ENCODE peak calls at places on chromosomes 1 and 21, in six cellular contexts. H, W, D, R, O and J are unnamed samples.

GRCh38 chr21:45228171-45228641 is 59.5 kb downstream of the POFUT2 start:
- DNase-seq in R (peak; percentile 75), O (no peak), W (peak; percentile 98), H (no peak), D (peak; percentile 99), J (no peak)

GRCh38 chr1:165938844-165939243 is 111.4 kb downstream of the UCK2 start:
- DNase-seq in W (no peak), O (no peak), R (no peak), D (no peak), H (no peak), J (no peak)

GRCh38 chr1:220528049-220528678 is at the start of gene MARK1:
- DNase-seq in W (peak; percentile 11), R (peak; percentile 73), D (peak; percentile 1), O (peak; percentile 84), H (peak; percentile 84), J (peak; percentile 80)

GRCh38 chr21:34793471-34793870 is 124.7 kb downstream of the CLIC6 start:
- DNase-seq in O (no peak), R (no peak), D (no peak), W (no peak), H (no peak), J (no peak)

GRCh38 chr1:172903581-172904220 is 147.0 kb downstream of the TNFSF18 start:
- DNase-seq in D (peak; percentile 55), R (no peak), W (peak; percentile 89), O (no peak), H (no peak), J (no peak)

GRCh38 chr1:220699044-220699443 is 8.9 kb downstream of the C1orf115 start:
- DNase-seq in R (no peak), W (no peak), O (no peak), H (no peak), D (no peak), J (no peak)

GRCh38 chr1:17665950-17666720 is 89.0 kb upstream of the ACTL8 start:
- DNase-seq in D (no peak), H (no peak), R (no peak), O (no peak), W (no peak), J (no peak)

GRCh38 chr1:29394521-29394921 is 158.2 kb downstream of the PTPRU start:
- DNase-seq in W (no peak), R (peak; percentile 46), D (no peak), O (peak; percentile 10), H (no peak), J (peak; percentile 65)

GRCh38 chr1:23664837-23665795 is 26.5 kb upstream of the RPL11 start:
- DNase-seq in R (no peak), O (peak; percentile 31), D (peak; percentile 56), H (no peak), W (peak; percentile 32), J (no peak)

GRCh38 chr1:7576946-7577657 is 194.0 kb upstream of the VAMP3 start:
- DNase-seq in O (peak; percentile 63), R (no peak), D (no peak), W (peak; percentile 6), H (no peak), J (no peak)

GRCh38 chr1:212074856-212075255 is 39.3 kb downstream of the DTL start:
- DNase-seq in W (no peak), D (no peak), R (no peak), O (no peak), H (no peak), J (no peak)

GRCh38 chr1:212072047-212072446 is 36.5 kb downstream of the DTL start:
- DNase-seq in D (no peak), W (no peak), R (no peak), O (no peak), H (no peak), J (no peak)

GRCh38 chr1:212074313-212074712 is 38.8 kb downstream of the DTL start:
- DNase-seq in H (peak; percentile 30), R (no peak), W (no peak), D (no peak), O (no peak), J (no peak)

GRCh38 chr1:212070720-212071302 is 35.3 kb downstream of the DTL start:
- DNase-seq in R (no peak), D (peak; percentile 80), W (peak; percentile 70), H (no peak), O (no peak), J (no peak)

DNA sequence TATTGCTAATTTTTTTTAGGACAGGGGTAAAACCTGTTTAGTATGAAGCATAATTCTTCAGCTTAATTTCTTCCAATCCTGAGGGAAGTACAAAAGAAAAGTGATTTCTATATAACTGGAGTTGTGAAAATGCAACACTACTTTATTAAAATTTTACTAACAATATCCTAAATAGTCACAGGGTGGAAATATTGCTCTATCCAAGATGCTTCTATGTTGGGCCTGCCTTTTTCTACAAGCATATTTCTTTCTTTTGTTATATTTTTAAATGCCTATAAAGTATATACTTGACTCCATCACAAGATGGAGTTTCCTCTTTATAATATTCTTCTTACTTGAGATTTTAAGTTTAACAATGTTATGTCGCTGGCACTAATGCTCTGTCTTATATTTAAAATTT is 37.9 kb downstream of the DTL start:
- DNase-seq in D (peak; percentile 39), O (no peak), H (no peak), W (peak; percentile 3), R (no peak), J (no peak)
- TF ChIP-seq CTCF in D (no peak), O (no peak), H (no peak), W (peak; percentile 10), R (no peak), J (no peak)

GRCh38 chr1:3321559-3322439 is 132.7 kb upstream of the ARHGEF16 start:
- DNase-seq in D (no peak), O (no peak), H (no peak), W (peak; percentile 25), R (no peak), J (no peak)
- H3K4me3 ChIP-seq in D (no peak overlapping the region), O (no peak overlapping the region), H (no peak overlapping the region), W (no peak overlapping the region), R (no peak overlapping the region), J (no peak overlapping the region)

DNA sequence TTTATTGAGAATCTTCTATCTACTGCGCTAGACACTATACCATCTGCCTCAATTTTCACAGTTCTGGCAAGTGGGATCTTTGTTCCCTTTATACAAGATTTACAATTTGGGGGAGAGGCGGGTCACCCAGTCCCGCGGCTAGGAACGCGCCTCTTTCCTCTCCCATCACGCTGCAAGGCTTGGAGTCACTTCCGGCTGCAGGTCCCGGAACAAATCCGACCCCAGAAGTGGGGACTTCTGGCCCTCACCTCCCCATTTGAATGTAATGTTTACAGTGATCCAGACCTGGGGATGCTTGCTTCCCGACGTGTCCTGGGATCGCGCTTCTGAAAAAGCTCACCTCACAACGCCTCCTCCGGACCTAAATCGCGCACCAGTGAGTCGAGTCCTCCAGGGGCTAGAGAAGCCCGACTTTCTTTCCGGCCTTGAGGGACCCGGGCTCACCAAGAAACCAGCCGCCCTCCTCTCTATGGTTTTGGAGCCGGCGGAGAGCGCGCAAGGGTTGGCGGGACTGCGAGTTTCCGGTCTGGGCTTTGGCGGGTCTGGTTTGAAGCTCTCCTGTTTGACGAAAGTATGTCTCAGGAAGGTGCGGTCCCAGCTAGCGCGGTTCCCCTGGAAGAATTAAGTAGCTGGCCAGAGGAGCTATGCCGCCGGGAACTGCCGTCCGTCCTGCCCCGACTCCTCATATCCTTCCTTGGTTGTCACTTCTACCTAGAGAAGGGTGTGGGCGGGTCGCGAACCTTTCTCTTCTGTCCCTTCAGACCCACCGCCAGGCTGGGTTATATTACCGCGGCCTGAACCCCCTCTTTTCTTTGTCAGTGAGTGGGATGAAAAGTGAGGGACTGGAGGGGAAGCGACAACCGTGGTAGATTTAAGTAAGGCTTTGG is at the start of gene METTL18:
- DNase-seq in H (peak; percentile 91), W (peak; percentile 97), R (peak; percentile 92), O (peak; percentile 97), D (peak; percentile 98), J (peak; percentile 90)
- TF ChIP-seq CTCF in H (no peak), W (no peak), R (no peak), O (no peak), D (peak; percentile 6), J (no peak)

GRCh38 chr1:65232402-65233122 is 76.8 kb upstream of the DNAJC6 start:
- DNase-seq in R (no peak), O (no peak), D (no peak), H (no peak), W (no peak), J (no peak)

GRCh38 chr1:65238010-65238409 is 71.3 kb upstream of the DNAJC6 start:
- DNase-seq in H (no peak), D (no peak), W (no peak), O (no peak), R (no peak), J (no peak)

GRCh38 chr1:65231718-65232330 is 77.5 kb upstream of the DNAJC6 start:
- DNase-seq in D (no peak), H (no peak), W (no peak), R (no peak), O (no peak), J (no peak)

GRCh38 chr1:65233757-65234156 is 75.6 kb upstream of the DNAJC6 start:
- DNase-seq in O (no peak), D (no peak), W (no peak), H (no peak), R (no peak), J (no peak)

GRCh38 chr1:65235867-65236805 is 73.2 kb upstream of the DNAJC6 start:
- DNase-seq in O (no peak), H (no peak), D (peak; percentile 47), R (no peak), W (peak; percentile 50), J (no peak)
- H3K4me3 ChIP-seq in O (no peak overlapping the region), H (no peak overlapping the region), D (no peak overlapping the region), R (no peak overlapping the region), W (no peak overlapping the region), J (no peak overlapping the region)

GRCh38 chr1:27392778-27393635 is 585 bp downstream of the GPR3 start:
- DNase-seq in O (no peak), H (no peak), R (no peak), W (no peak), D (no peak), J (no peak)
- TF ChIP-seq CTCF in O (no peak), H (no peak), R (no peak), W (peak; percentile 47), D (peak; percentile 20), J (no peak)

DNA sequence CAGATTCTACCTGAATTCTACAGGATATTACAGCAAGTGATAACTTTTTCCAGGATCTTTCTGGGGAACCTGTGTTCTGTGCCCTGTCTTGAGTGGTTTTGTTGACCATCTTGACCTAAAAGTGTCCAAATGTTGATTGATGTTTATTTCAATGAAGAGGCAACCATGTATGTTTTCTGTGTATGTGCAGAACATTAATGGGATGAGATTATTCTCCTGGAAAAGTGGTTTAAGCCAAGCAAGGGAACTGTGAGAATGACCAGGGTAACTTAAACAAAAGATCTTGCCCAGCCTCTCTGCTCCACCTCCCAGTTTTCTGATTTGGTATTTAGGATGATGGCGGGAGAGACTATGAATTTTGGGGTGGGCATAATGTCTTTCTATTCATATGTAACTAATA is 1.0 kb upstream of the SAMD13 start:
- DNase-seq in H (no peak), W (no peak), O (no peak), D (no peak), R (no peak), J (no peak)
- H3K4me3 ChIP-seq in H (no peak overlapping the region), W (no peak overlapping the region), O (no peak overlapping the region), D (no peak overlapping the region), R (no peak overlapping the region), J (peak overlapping the region; percentile 49)